ENCODE peak calls at places on chromosomes 3 and 15, in eight cellular contexts. X, D, F, L, J, M, B and T are unnamed samples.

GRCh38 chr15:57610130-57610529 is 18.4 kb downstream of the MYZAP start:
- DNase-seq in X (peak), D (peak), F (no peak), L (peak), J (peak), M (no peak), B (no peak), T (no peak)

GRCh38 chr15:64193971-64194370 is 31.1 kb upstream of the PPIB start:
- DNase-seq in X (no peak), D (no peak), F (no peak), L (no peak), J (peak), M (no peak), B (no peak), T (no peak)

GRCh38 chr3:184277366-184277765 is 1.5 kb downstream of the ECE2 start:
- DNase-seq in X (no peak), D (no peak), F (no peak), L (no peak), J (no peak), M (no peak), B (no peak), T (no peak)

GRCh38 chr3:197068077-197068476 is 38.5 kb upstream of the MELTF start:
- DNase-seq in X (no peak), D (no peak), F (no peak), L (no peak), J (no peak), M (peak), B (no peak), T (no peak)

GRCh38 chr3:196486263-196486662 is 17.3 kb downstream of the RNF168 start:
- DNase-seq in X (peak), D (no peak), F (peak), L (no peak), J (no peak), M (no peak), B (no peak), T (no peak)

GRCh38 chr3:78847203-78847602 is 920.6 kb downstream of the ROBO1 start:
- DNase-seq in X (no peak), D (no peak), F (no peak), L (no peak), J (no peak), M (no peak), B (no peak), T (no peak)

GRCh38 chr3:60434945-60435344 is 816.3 kb downstream of the FHIT start:
- DNase-seq in X (no peak), D (no peak), F (no peak), L (no peak), J (no peak), M (no peak), B (no peak), T (no peak)

GRCh38 chr15:40472171-40472727 is 1.5 kb downstream of the CHST14 start:
- DNase-seq in X (no peak), D (no peak), F (no peak), L (no peak), J (no peak), M (no peak), B (no peak), T (no peak)

GRCh38 chr3:174620138-174620537 is 239.0 kb upstream of the NAALADL2 start:
- DNase-seq in X (peak), D (peak), F (no peak), L (no peak), J (no peak), M (no peak), B (no peak), T (no peak)

GRCh38 chr3:151011427-151011826 is 38.9 kb upstream of the CLRN1 start:
- DNase-seq in X (peak), D (peak), F (no peak), L (no peak), J (no peak), M (no peak), B (no peak), T (no peak)

GRCh38 chr15:44545934-44546802 is 9.2 kb downstream of the EIF3J start:
- DNase-seq in X (peak), D (peak), F (no peak), L (no peak), J (no peak), M (peak), B (no peak), T (no peak)

GRCh38 chr3:101017048-101017447 is 23.8 kb upstream of the ABI3BP start:
- DNase-seq in X (peak), D (peak), F (no peak), L (no peak), J (no peak), M (no peak), B (no peak), T (no peak)

GRCh38 chr3:98333989-98334606 is 19.6 kb upstream of the OR5K4 start:
- DNase-seq in X (no peak), D (peak), F (no peak), L (no peak), J (no peak), M (peak), B (no peak), T (no peak)

GRCh38 chr3:168161696-168162095 is 66.0 kb upstream of the GOLIM4 start:
- DNase-seq in X (no peak), D (no peak), F (no peak), L (peak), J (no peak), M (no peak), B (no peak), T (no peak)

GRCh38 chr15:83973816-83974215 is 261.8 kb upstream of the GOLGA6L4 start:
- DNase-seq in X (peak), D (peak), F (no peak), L (no peak), J (no peak), M (peak), B (no peak), T (no peak)

GRCh38 chr15:33618300-33618699 is 307.5 kb downstream of the RYR3 start:
- DNase-seq in X (no peak), D (no peak), F (no peak), L (no peak), J (no peak), M (no peak), B (no peak), T (no peak)

GRCh38 chr15:59002418-59002859 is 15.0 kb downstream of the RNF111 start:
- DNase-seq in X (no peak), D (no peak), F (no peak), L (no peak), J (no peak), M (peak), B (no peak), T (no peak)

GRCh38 chr3:150384517-150385212 is 23.4 kb upstream of the TSC22D2 start:
- DNase-seq in X (no peak), D (peak), F (peak), L (no peak), J (peak), M (peak), B (no peak), T (no peak)

GRCh38 chr15:69319384-69320375 is 21.0 kb downstream of the PAQR5 start:
- DNase-seq in X (no peak), D (no peak), F (no peak), L (no peak), J (no peak), M (no peak), B (no peak), T (no peak)

GRCh38 chr3:124811441-124811840 is 75.7 kb downstream of the ITGB5 start:
- DNase-seq in X (peak), D (peak), F (no peak), L (no peak), J (no peak), M (no peak), B (no peak), T (no peak)

GRCh38 chr15:78938608-78939488 is 6.0 kb downstream of the CTSH start:
- DNase-seq in X (no peak), D (no peak), F (no peak), L (no peak), J (no peak), M (peak), B (no peak), T (no peak)

GRCh38 chr3:16118396-16118795 is 56.1 kb upstream of the GALNT15 start:
- DNase-seq in X (no peak), D (no peak), F (no peak), L (no peak), J (no peak), M (no peak), B (no peak), T (no peak)

GRCh38 chr3:45664558-45664957 is 24.6 kb upstream of the SACM1L start:
- DNase-seq in X (no peak), D (no peak), F (no peak), L (no peak), J (no peak), M (peak), B (no peak), T (no peak)

DNA sequence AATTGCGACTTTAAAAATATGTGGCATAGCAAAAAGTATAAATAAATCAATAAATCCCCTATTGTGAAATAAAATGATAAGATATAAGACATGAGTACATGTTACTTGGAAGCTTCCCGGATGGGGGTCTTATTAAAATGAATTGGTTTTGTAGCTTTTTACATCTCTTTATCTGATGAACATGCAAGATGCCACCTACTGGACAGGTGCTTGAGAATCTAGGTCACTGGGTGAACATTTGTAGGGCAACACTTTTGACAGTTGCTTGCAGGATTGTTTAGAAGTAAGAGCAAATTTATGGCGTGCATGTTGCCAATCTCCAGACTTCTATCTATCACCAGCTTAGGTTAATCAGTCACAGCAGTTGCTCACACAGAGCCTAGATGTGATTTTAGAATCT is 362.7 kb upstream of the SUCLG2 start:
- DNase-seq in X (no peak), D (no peak), F (no peak), L (no peak), J (no peak), M (peak), B (no peak), T (no peak)
- TF ChIP-seq CTCF in X (no peak), D (no peak), F (no peak), L (no peak), J (peak), M (peak), B (no peak), T (no peak)

GRCh38 chr3:58249358-58250092 is 11.9 kb downstream of the ABHD6 start:
- DNase-seq in X (no peak), D (peak), F (no peak), L (no peak), J (peak), M (no peak), B (no peak), T (no peak)
- TF ChIP-seq CTCF in X (peak), D (peak), F (no peak), L (no peak), J (peak), M (peak), B (no peak), T (no peak)

DNA sequence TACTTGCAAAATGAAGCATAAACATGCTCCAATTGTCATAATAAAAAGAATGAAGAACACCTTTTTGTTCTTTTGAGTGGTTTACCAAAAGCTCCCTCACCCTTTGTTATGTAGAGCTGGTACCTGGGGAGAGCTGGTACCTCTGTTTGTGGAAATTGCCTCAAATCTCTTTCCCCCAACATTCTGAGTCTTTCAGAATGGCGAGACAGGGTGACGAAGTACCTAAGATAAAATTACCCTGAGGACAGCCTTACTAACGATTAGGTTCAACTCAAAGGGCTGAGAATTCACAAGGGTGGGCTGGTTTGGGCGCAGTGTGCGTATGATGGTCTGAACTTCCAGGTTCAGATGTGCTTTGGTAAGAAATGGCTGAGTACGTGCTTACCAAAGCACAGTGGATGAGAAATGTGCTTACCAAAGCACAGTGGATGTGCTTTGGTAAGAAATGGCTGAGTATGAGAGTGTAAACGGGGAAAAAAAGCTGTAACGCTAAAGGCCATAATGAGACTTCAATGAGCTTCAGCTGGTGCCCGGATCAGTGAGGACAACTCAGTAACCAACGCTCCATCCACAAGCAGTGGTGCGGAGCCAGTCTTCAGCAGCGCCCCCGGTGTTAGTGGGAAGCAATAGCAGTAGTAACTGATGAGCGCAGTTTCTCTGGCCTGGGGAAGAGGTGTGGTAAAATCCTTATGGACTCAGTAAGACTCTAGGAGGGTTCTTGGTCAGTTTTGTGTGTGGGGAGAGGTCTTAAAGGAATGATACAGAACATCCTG is 72.3 kb upstream of the LRIG1 start:
- DNase-seq in X (peak), D (no peak), F (peak), L (no peak), J (peak), M (peak), B (no peak), T (no peak)
- TF ChIP-seq CTCF in X (peak), D (peak), F (peak), L (no peak), J (peak), M (peak), B (no peak), T (no peak)

GRCh38 chr3:152185287-152185686 is 83.4 kb upstream of the MBNL1 start:
- DNase-seq in X (no peak), D (no peak), F (no peak), L (no peak), J (no peak), M (no peak), B (no peak), T (no peak)

GRCh38 chr3:152185941-152186630 is 82.6 kb upstream of the MBNL1 start:
- DNase-seq in X (no peak), D (no peak), F (no peak), L (no peak), J (no peak), M (no peak), B (no peak), T (no peak)

GRCh38 chr3:152177757-152178156 is 91.0 kb upstream of the MBNL1 start:
- DNase-seq in X (no peak), D (peak), F (no peak), L (no peak), J (no peak), M (no peak), B (no peak), T (no peak)

DNA sequence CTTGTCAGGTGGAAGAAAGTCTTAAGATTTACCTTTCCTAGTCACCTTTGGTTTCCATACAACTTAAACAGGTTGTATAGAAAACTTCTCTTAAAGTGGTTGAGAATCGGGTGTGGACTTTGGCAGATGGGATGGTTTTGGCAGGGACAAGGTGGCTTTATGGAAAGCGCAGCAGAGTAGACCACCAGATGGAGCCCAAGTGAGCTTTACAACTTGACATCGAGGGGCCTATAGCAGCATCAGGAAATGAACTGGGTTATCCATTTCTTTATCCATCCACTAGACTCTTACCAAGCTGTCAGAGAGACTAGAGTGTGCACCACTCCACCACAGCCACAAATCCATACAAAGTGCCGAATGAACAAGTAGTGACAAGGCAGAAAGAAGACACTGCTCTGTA is 85.3 kb upstream of the MBNL1 start:
- DNase-seq in X (peak), D (peak), F (peak), L (no peak), J (peak), M (peak), B (no peak), T (no peak)
- TF ChIP-seq CTCF in X (peak), D (peak), F (peak), L (no peak), J (peak), M (peak), B (peak), T (no peak)

GRCh38 chr3:194548346-194549321 is 61.8 kb upstream of the ATP13A3 start:
- DNase-seq in X (no peak), D (peak), F (no peak), L (no peak), J (peak), M (no peak), B (no peak), T (no peak)

GRCh38 chr3:194543550-194543949 is 56.7 kb upstream of the ATP13A3 start:
- DNase-seq in X (no peak), D (no peak), F (no peak), L (no peak), J (no peak), M (no peak), B (no peak), T (no peak)

GRCh38 chr3:194549853-194550252 is 63.1 kb upstream of the ATP13A3 start:
- DNase-seq in X (no peak), D (no peak), F (no peak), L (no peak), J (no peak), M (no peak), B (no peak), T (no peak)

GRCh38 chr3:194552327-194552949 is 65.6 kb upstream of the ATP13A3 start:
- DNase-seq in X (no peak), D (no peak), F (no peak), L (no peak), J (no peak), M (no peak), B (no peak), T (no peak)

GRCh38 chr3:194547042-194547441 is 60.2 kb upstream of the ATP13A3 start:
- DNase-seq in X (no peak), D (no peak), F (no peak), L (no peak), J (no peak), M (no peak), B (no peak), T (no peak)
- TF ChIP-seq CTCF in X (no peak), D (no peak), F (no peak), L (no peak), J (no peak), M (no peak), B (no peak), T (no peak)

GRCh38 chr15:34724486-34724885 is 30.3 kb downstream of the GJD2 start:
- DNase-seq in X (no peak), D (no peak), F (no peak), L (no peak), J (no peak), M (no peak), B (no peak), T (no peak)

GRCh38 chr15:34719883-34720148 is 35.0 kb downstream of the GJD2 start:
- DNase-seq in X (no peak), D (no peak), F (no peak), L (no peak), J (no peak), M (no peak), B (no peak), T (no peak)

GRCh38 chr15:34719051-34719882 is 35.5 kb downstream of the GJD2 start:
- DNase-seq in X (no peak), D (no peak), F (no peak), L (no peak), J (no peak), M (no peak), B (no peak), T (no peak)

GRCh38 chr15:34721157-34721801 is 33.5 kb downstream of the GJD2 start:
- DNase-seq in X (no peak), D (no peak), F (no peak), L (no peak), J (no peak), M (no peak), B (no peak), T (no peak)

GRCh38 chr15:34721802-34722795 is 32.7 kb downstream of the GJD2 start:
- DNase-seq in X (peak), D (peak), F (peak), L (peak), J (peak), M (no peak), B (peak), T (no peak)
- TF ChIP-seq CTCF in X (no peak), D (peak), F (no peak), L (no peak), J (no peak), M (no peak), B (peak), T (no peak)

GRCh38 chr15:28281876-28282275 is 40.1 kb downstream of the HERC2 start:
- DNase-seq in X (no peak), D (no peak), F (no peak), L (no peak), J (no peak), M (no peak), B (no peak), T (no peak)

GRCh38 chr15:28289694-28290463 is 32.1 kb downstream of the HERC2 start:
- DNase-seq in X (no peak), D (no peak), F (no peak), L (no peak), J (no peak), M (no peak), B (no peak), T (no peak)

GRCh38 chr15:28286031-28286430 is 35.9 kb downstream of the HERC2 start:
- DNase-seq in X (no peak), D (no peak), F (no peak), L (no peak), J (no peak), M (no peak), B (no peak), T (no peak)
- TF ChIP-seq CTCF in X (no peak), D (no peak), F (no peak), L (no peak), J (no peak), M (no peak), B (no peak), T (no peak)